ENCODE peak calls at places on chromosomes 4 and X, in five cellular contexts. A is frontal cortex, K is NCI-H524, C is bronchial epithelial cell, X is HuH-7. P is an unnamed sample.

GRCh38 chr4:186485621-186486062 is 69.7 kb downstream of the MTNR1A start:
- DNase-seq in X (no peak), C (no peak), K (peak), A (no peak), P (no peak)

GRCh38 chr4:118834070-118834469 is 1.9 kb downstream of the SEC24D start:
- DNase-seq in A (no peak), K (peak), X (no peak), C (no peak), P (no peak)

GRCh38 chr4:16253127-16253960 is 27.1 kb upstream of the TAPT1 start:
- DNase-seq in K (no peak), X (no peak), A (no peak), C (peak), P (no peak)

GRCh38 chr4:36208884-36209473 is 35.3 kb downstream of the ARAP2 start:
- DNase-seq in C (no peak), A (no peak), K (no peak), X (no peak), P (no peak)

GRCh38 chrX:136781180-136781797 is 557 bp upstream of the ARHGEF6 start:
- DNase-seq in K (peak), X (no peak), A (no peak), C (no peak), P (no peak)

GRCh38 chr4:13611283-13611842 is 16.2 kb downstream of the BOD1L1 start:
- DNase-seq in X (no peak), A (no peak), K (no peak), C (peak), P (no peak)

GRCh38 chrX:150212672-150213480 is 150.2 kb upstream of the MAMLD1 start:
- DNase-seq in K (no peak), A (no peak), X (peak), C (peak), P (no peak)

GRCh38 chrX:3713937-3714434 is 537 bp upstream of the PRKX start:
- DNase-seq in A (no peak), K (no peak), X (no peak), C (no peak), P (no peak)

GRCh38 chr4:931194-931959 is 739 bp downstream of the GAK start:
- DNase-seq in C (peak), X (no peak), A (no peak), K (no peak), P (no peak)

GRCh38 chrX:136858007-136858756 is 22.3 kb downstream of the RBMX start:
- DNase-seq in X (no peak), C (no peak), K (no peak), A (no peak), P (no peak)

GRCh38 chrX:42680651-42681050 is 97.3 kb downstream of the PPP1R2C start:
- DNase-seq in X (no peak), K (no peak), A (no peak), C (no peak), P (no peak)

GRCh38 chr4:6372649-6373525 is 99.5 kb downstream of the PPP2R2C start:
- DNase-seq in K (peak), C (peak), A (no peak), X (peak), P (no peak)

GRCh38 chr4:97153042-97153441 is 990.2 kb downstream of the STPG2 start:
- DNase-seq in A (no peak), C (peak), K (peak), X (no peak), P (no peak)

GRCh38 chr4:155692990-155693659 is 26.5 kb downstream of the GUCY1A1 start:
- DNase-seq in X (no peak), C (no peak), K (no peak), A (no peak), P (no peak)

GRCh38 chr4:125316391-125316780 is 1.6 kb downstream of the FAT4 start:
- DNase-seq in A (no peak), K (peak), X (no peak), C (peak), P (no peak)

GRCh38 chrX:109629310-109629709 is 4.3 kb upstream of the KCNE5 start:
- DNase-seq in K (peak), X (no peak), C (no peak), A (no peak), P (no peak)

GRCh38 chrX:66046612-66047235 is 6.8 kb upstream of the VSIG4 start:
- DNase-seq in C (no peak), X (no peak), K (no peak), A (no peak), P (no peak)

GRCh38 chrX:66221856-66222255 is 57.8 kb downstream of the HEPH start:
- DNase-seq in X (no peak), C (no peak), K (peak), A (no peak), P (no peak)

GRCh38 chr4:86582453-86582852 is 11.7 kb upstream of the PTPN13 start:
- DNase-seq in X (no peak), A (no peak), K (no peak), C (peak), P (no peak)

GRCh38 chr4:48337726-48338125 is 3.6 kb upstream of the SLAIN2 start:
- DNase-seq in K (no peak), C (peak), X (no peak), A (no peak), P (no peak)

GRCh38 chr4:83757121-83757621 is 221.3 kb downstream of the GPAT3 start:
- DNase-seq in A (no peak), K (no peak), X (no peak), C (peak), P (no peak)

GRCh38 chr4:186536285-186536684 is 19.1 kb downstream of the MTNR1A start:
- DNase-seq in A (no peak), K (peak), C (no peak), X (no peak), P (no peak)

GRCh38 chr4:47669946-47670345 is 167.9 kb downstream of the CORIN start:
- DNase-seq in C (no peak), K (no peak), A (no peak), X (no peak), P (no peak)

GRCh38 chr4:72112514-72113156 is 80.8 kb downstream of the NPFFR2 start:
- DNase-seq in X (no peak), K (peak), C (peak), A (no peak), P (no peak)

GRCh38 chrX:82649645-82650044 is 858.4 kb upstream of the POU3F4 start:
- DNase-seq in K (no peak), A (no peak), X (no peak), C (no peak), P (no peak)